ENCODE peak calls at places on chromosomes 1 and 21, in seven cellular contexts. F is CD4-positive, alpha-beta T cell; L is activated T-cell treated with anti-CD3 and anti-CD28 coated beads, Interleukin-2, amount 50 U/mL, for 4 hours; G is H4; O is OCI-LY7; X is stomach; Q is NCI-H774. M is an unnamed sample.

GRCh38 chr21:33975548-33976081 is 60.0 kb upstream of the ATP5PO start:
- DNase-seq in L (peak), Q (no peak), F (peak), X (no peak), O (peak), G (peak), M (peak)

GRCh38 chr21:45874716-45875415 is 106.7 kb upstream of the COL6A1 start:
- DNase-seq in G (peak), X (peak), Q (no peak), F (no peak), O (no peak), L (peak), M (peak)

GRCh38 chr1:152110860-152111514 is 4.3 kb downstream of the TCHH start:
- DNase-seq in X (no peak), L (no peak), F (no peak), G (peak), O (no peak), Q (peak), M (peak)

GRCh38 chr1:183926978-183927377 is 110.5 kb downstream of the COLGALT2 start:
- DNase-seq in O (no peak), F (no peak), L (no peak), G (no peak), X (no peak), Q (no peak), M (peak)

GRCh38 chr1:200896571-200897187 is 2.0 kb downstream of the INAVA start:
- DNase-seq in O (no peak), L (no peak), F (no peak), X (peak), Q (no peak), G (peak), M (no peak)

GRCh38 chr1:8155528-8156186 is 129.5 kb upstream of the ERRFI1 start:
- DNase-seq in Q (no peak), G (peak), X (peak), L (no peak), O (no peak), F (no peak), M (peak)

GRCh38 chr1:116804736-116805135 is 50.5 kb downstream of the CD2 start:
- DNase-seq in G (no peak), F (no peak), L (no peak), Q (no peak), X (no peak), O (no peak), M (no peak)

GRCh38 chr1:85801520-85801919 is 93.3 kb upstream of the ZNHIT6 start:
- DNase-seq in G (no peak), L (no peak), F (no peak), Q (no peak), X (no peak), O (no peak), M (peak)

GRCh38 chr1:172745014-172745413 is 86.1 kb downstream of the FASLG start:
- DNase-seq in L (no peak), F (peak), Q (no peak), O (peak), X (no peak), G (peak), M (peak)

GRCh38 chr1:183163311-183163710 is 22.8 kb upstream of the LAMC2 start:
- DNase-seq in F (no peak), O (no peak), X (no peak), G (peak), Q (peak), L (no peak), M (peak)

GRCh38 chr1:206050655-206051235 is 2.2 kb upstream of the RHEX start:
- DNase-seq in F (peak), G (no peak), X (no peak), O (peak), Q (no peak), L (peak), M (peak)

GRCh38 chr1:206506803-206507394 is 432 bp upstream of the RASSF5 start:
- DNase-seq in G (no peak), O (no peak), X (peak), Q (no peak), F (peak), L (no peak), M (no peak)